ENCODE peak calls at places on chromosomes 1 and 21, in seven cellular contexts. Y, V, G, A, Q, S and M are unnamed samples.

GRCh38 chr1:93615201-93616150 is 66.2 kb downstream of the BCAR3 start:
- DNase-seq in G (no peak), A (peak), Q (no peak), Y (no peak), V (no peak), S (peak), M (peak)

GRCh38 chr1:95309031-95309459 is 75.0 kb downstream of the RWDD3 start:
- DNase-seq in A (peak), G (no peak), Q (no peak), S (peak), V (no peak), Y (peak), M (no peak)

GRCh38 chr1:150563340-150564038 is 14.3 kb downstream of the ADAMTSL4 start:
- DNase-seq in Y (peak), V (peak), G (peak), A (no peak), Q (peak), S (no peak), M (peak)

GRCh38 chr21:33971492-33972013 is 55.9 kb upstream of the ATP5PO start:
- DNase-seq in A (no peak), Q (no peak), V (no peak), G (no peak), S (no peak), Y (no peak), M (no peak)

GRCh38 chr1:200510228-200510623 is 100.4 kb upstream of the ZNF281 start:
- DNase-seq in G (peak), V (peak), Y (peak), A (peak), S (peak), Q (peak), M (no peak)

GRCh38 chr1:208086116-208086515 is 158.1 kb downstream of the PLXNA2 start:
- DNase-seq in Q (no peak), Y (no peak), S (no peak), V (no peak), A (peak), G (no peak), M (no peak)

GRCh38 chr1:89854140-89854539 is 33.3 kb downstream of the LRRC8D start:
- DNase-seq in Q (no peak), S (no peak), V (no peak), A (no peak), G (no peak), Y (no peak), M (no peak)

GRCh38 chr1:108556501-108556900 is 3.4 kb upstream of the EEIG2 start:
- DNase-seq in Y (no peak), G (no peak), V (no peak), S (no peak), Q (no peak), A (no peak), M (no peak)

GRCh38 chr1:212162635-212163034 is 122.6 kb upstream of the PPP2R5A start:
- DNase-seq in G (no peak), Y (no peak), V (peak), Q (no peak), A (peak), S (no peak), M (peak)

GRCh38 chr1:159892944-159893343 is 7.0 kb downstream of the CFAP45 start:
- DNase-seq in Q (no peak), G (no peak), Y (no peak), A (no peak), V (no peak), S (no peak), M (no peak)
- TF ChIP-seq CTCF in Q (no peak), G (no peak), Y (peak), A (no peak), V (no peak), S (peak), M (peak)

DNA sequence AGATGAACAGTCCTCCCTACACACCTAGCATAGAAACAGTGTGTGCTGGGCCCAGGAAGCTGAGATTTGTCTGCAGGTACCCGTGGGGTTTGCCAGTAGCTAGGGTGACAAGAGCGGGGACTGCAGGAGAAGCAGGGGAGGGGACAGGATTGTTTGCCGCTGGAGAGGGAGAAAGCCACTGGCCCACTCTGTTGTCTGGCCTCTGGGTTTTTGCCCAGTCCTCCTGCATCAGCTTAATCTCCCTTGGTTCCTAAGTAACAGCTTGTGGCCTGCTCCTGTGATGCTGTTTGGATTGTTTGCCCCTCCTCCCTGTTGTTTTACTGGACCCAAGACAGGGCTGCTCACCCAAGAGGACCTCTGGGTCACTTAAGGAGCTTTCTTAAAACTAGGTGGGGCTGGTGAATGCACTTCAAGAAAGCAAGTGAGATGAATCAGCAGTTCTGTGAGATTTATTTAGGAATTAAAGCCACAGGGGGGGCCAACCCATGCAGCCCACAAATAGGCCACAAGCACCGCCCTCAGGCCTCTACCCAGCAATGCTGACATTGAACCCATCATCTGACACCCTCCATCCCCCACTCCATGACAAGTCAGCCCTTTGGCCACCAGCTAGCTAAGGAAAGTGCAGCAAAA is 142.8 kb downstream of the ZZZ3 start:
- DNase-seq in V (no peak), Q (no peak), Y (no peak), G (no peak), A (peak), S (peak), M (no peak)
- H3K4me3 ChIP-seq in V (no peak), Q (no peak), Y (no peak), G (no peak), A (peak), S (no peak), M (no peak)

GRCh38 chr1:9653783-9654517 is 2.4 kb downstream of the PIK3CD start:
- DNase-seq in S (no peak), Q (no peak), A (no peak), V (no peak), Y (peak), G (no peak), M (peak)

GRCh38 chr1:9653195-9653782 is 1.8 kb downstream of the PIK3CD start:
- DNase-seq in G (no peak), S (no peak), A (no peak), V (no peak), Y (peak), Q (no peak), M (peak)

GRCh38 chr1:9652379-9653194 is 1.1 kb downstream of the PIK3CD start:
- DNase-seq in Q (no peak), V (no peak), A (no peak), Y (peak), G (no peak), S (no peak), M (peak)

GRCh38 chr1:9651565-9652378 is at the start of gene PIK3CD:
- DNase-seq in A (peak), V (no peak), S (no peak), Y (peak), Q (no peak), G (no peak), M (peak)

GRCh38 chr1:9651220-9651564 is 339 bp upstream of the PIK3CD start:
- DNase-seq in G (no peak), Y (no peak), S (no peak), Q (no peak), A (no peak), V (no peak), M (no peak)
- TF ChIP-seq CTCF in G (no peak), Y (no peak), S (no peak), Q (no peak), A (no peak), V (no peak), M (no peak)

GRCh38 chr1:196734460-196734859 is 40.2 kb upstream of the CFHR3 start:
- DNase-seq in S (no peak), Q (no peak), G (no peak), A (no peak), Y (no peak), V (no peak), M (no peak)
- H3K4me3 ChIP-seq in S (no peak), Q (no peak), G (no peak), A (no peak), Y (no peak), V (no peak), M (no peak)

DNA sequence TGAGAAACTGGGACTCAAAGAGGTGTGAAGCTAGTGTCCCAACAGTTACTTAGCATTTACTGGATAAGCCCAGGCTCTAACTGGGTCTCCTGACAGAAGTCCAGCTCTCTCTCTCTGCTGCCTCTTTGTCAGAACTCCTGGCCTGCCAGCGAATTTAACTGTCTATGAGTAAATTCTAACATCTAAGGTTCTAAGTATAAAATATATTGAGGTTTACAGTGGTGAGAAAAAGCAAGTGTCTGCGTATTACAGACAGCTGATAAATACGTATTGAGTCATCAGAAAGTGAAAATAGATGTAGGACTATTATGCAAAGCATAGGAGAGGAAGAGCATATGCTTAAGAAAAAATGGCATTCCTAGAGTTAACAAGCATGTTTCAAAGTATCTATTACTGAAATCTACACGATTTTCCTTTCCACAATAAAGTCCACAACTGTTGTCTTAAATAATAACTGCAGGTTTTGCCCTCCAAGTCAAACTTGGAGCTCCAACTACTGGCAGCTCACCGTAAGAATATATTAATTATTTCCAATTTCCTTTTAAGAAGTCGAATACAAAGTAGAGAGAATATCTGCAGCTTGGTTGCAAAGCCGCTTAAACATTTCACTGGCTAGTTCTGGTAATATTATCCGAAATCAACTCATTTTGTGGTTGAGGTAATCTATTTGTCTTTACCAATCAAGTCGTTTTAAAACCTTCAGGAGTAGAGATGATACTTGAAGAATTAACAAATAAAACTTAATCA is 1.4 kb upstream of the RGS2 start:
- DNase-seq in V (no peak), G (peak), Y (peak), Q (no peak), A (peak), S (no peak), M (peak)
- TF ChIP-seq CTCF in V (peak), G (peak), Y (peak), Q (peak), A (peak), S (no peak), M (peak)

DNA sequence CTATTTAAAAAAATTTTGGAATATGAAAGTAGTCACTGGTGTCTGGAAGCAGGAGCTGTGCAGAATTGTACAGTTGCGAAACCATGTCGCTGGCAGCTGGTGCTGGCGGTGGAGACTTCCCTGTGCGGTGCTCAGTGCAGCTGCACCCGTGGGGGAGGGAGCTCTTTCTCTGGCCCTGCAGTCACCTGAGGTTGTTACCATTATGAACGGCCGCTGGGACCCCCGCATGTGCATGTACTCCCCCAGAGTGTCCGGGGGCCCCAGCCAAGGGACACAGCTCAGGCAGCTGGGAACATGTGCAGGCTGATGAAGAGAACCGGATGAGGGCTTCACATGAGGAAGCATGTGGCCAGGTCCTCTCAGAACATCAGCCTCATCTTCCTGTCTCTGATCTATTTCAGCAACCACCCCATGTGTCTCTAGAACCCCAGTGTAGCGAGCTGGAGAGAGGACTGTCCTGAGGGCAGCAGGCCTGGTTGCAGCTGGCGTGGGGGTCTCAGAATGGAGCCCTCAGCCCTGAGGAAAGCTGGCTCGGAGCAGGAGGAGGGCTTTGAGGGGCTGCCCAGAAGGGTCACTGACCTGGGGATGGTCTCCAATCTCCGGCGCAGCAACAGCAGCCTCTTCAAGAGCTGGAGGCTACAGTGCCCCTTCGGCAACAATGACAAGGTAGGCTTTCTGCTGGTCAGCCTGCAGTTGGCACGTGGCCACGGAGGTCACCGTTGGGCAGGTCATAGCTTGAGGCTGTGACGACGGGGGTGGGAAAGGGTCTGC is at the start of gene TRPM2:
- DNase-seq in G (no peak), Q (peak), V (no peak), A (peak), Y (peak), S (no peak), M (peak)
- H3K4me3 ChIP-seq in G (no peak), Q (peak), V (no peak), A (no peak), Y (peak), S (no peak), M (peak)

GRCh38 chr1:180182721-180183311 is 28.1 kb downstream of the QSOX1 start:
- DNase-seq in G (no peak), S (no peak), A (no peak), Y (no peak), Q (no peak), V (no peak), M (no peak)

GRCh38 chr1:180179162-180179957 is 24.7 kb downstream of the QSOX1 start:
- DNase-seq in A (no peak), Q (no peak), S (no peak), G (no peak), Y (no peak), V (no peak), M (no peak)

GRCh38 chr1:180183426-180183825 is 28.8 kb downstream of the QSOX1 start:
- DNase-seq in A (no peak), Y (no peak), Q (no peak), V (no peak), S (no peak), G (no peak), M (no peak)

GRCh38 chr1:180181996-180182675 is 27.5 kb downstream of the QSOX1 start:
- DNase-seq in Y (no peak), Q (no peak), G (no peak), S (no peak), V (no peak), A (no peak), M (no peak)

DNA sequence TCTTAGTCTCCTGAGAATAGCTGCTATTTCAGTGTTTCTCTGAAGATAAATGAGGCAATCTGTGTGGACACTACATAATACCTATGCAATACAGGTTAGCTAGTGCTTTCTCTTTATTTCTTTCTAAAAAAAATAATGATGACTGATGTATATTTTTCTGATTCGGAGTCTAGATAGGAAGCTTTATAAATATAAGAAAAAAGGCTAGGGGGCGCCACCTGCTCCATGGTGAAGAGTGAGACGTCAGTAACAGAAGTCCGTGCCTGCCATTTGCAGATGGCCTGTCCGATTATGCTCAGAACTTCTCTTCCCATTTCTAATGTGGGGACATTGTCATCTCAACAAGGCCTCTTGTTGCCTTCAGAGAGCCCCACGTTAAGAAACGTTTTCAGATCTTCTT is 26.4 kb downstream of the QSOX1 start:
- DNase-seq in S (no peak), G (no peak), Y (no peak), A (peak), V (no peak), Q (no peak), M (no peak)
- TF ChIP-seq CTCF in S (peak), G (peak), Y (peak), A (peak), V (no peak), Q (peak), M (peak)

DNA sequence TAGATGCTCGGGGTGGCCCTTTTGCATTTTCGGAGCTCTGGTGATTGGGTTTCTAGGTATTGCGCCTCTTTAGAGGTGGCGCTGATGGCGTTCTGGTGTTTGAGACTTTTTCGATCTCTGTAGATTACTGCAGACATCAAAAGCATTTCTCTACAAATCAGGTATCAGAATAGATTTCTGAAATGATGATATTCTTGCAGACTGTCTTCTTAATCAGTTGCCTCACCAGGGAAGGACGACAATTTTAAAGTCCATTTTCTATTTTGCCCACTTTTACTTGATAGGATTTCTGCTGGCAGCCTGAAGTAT is 65.2 kb upstream of the VAMP3 start:
- DNase-seq in V (no peak), Y (no peak), A (no peak), G (no peak), S (no peak), Q (no peak), M (no peak)
- H3K4me3 ChIP-seq in V (peak), Y (no peak), A (no peak), G (no peak), S (no peak), Q (peak), M (no peak)

DNA sequence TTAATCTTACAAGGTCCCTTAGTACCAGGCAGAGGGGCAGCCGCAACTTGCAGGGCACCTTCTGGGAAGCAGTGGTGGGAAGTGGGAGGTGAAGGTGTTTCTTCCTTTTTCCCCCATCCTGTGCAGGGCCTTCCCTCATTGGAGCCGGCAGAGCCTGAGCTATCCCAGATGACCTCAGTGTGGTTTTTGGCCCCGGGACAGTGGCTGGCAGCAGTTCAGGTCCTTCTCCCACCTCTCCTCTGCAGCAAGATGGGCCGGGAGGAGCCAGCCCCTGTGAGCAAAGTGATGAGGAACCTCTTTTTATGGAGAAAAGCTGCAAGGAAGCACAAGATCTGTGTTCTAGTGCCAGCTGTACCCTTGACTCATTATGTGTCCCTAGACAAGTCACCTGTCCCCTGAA is 6.8 kb downstream of the PFKFB2 start:
- DNase-seq in V (no peak), A (no peak), Y (no peak), S (no peak), G (no peak), Q (no peak), M (no peak)
- TF ChIP-seq CTCF in V (no peak), A (no peak), Y (no peak), S (no peak), G (no peak), Q (no peak), M (no peak)

GRCh38 chr1:156859523-156860112 is 701 bp upstream of the INSRR start:
- DNase-seq in Q (no peak), A (peak), S (no peak), G (peak), Y (no peak), V (no peak), M (no peak)

GRCh38 chr1:156860113-156860638 is 489 bp upstream of the NTRK1 start:
- DNase-seq in Q (no peak), V (no peak), A (peak), Y (peak), G (peak), S (no peak), M (peak)

GRCh38 chr1:156857532-156857931 is 1.4 kb downstream of the INSRR start:
- DNase-seq in Y (no peak), Q (no peak), S (no peak), G (no peak), A (no peak), V (no peak), M (no peak)

GRCh38 chr1:156858959-156859522 is at the start of gene INSRR:
- DNase-seq in A (no peak), S (no peak), G (no peak), Y (no peak), V (no peak), Q (no peak), M (no peak)

DNA sequence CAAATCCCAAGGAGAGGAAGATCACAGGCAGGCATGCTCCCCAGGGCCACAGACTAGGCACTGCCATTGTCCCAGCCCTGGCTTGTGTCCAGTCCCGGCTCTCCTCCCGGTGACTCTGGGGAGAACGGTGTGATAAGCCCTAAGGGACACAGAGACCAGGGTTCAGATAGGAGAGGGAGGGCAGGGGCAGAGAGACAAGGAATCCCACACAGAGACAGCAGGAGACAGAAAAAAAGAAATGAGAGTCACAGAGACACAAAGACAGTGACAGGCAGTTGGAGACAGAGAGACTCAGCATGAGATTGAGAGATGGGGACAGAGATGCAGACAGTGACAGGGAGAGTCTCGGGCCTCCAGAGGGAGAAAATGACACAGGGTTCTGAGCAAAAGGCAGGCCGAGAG is 361 bp downstream of the INSRR start:
- DNase-seq in G (peak), V (no peak), S (no peak), A (no peak), Y (no peak), Q (no peak), M (no peak)
- H3K4me3 ChIP-seq in G (no peak), V (peak), S (peak), A (peak), Y (no peak), Q (no peak), M (no peak)